ENCODE peak calls at places on chromosomes 13 and 19, in four cellular contexts. V is K562, L is HepG2, X is H1. M is an unnamed sample.

GRCh38 chr13:74920945-74921725 is 560.8 kb downstream of the TBC1D4 start:
- DNase-seq in V (peak; percentile 61), L (no peak), X (no peak), M (no peak)

GRCh38 chr13:78881054-78881453 is 222.1 kb upstream of the OBI1 start:
- DNase-seq in V (no peak), L (no peak), X (no peak), M (no peak)

GRCh38 chr19:54477650-54478049 is 4.6 kb upstream of the CDC42EP5 start:
- DNase-seq in V (peak; percentile 23), L (no peak), X (no peak), M (no peak)

GRCh38 chr19:15456871-15457700 is 7.3 kb downstream of the RASAL3 start:
- DNase-seq in V (peak; percentile 39), L (no peak), X (peak; percentile 74), M (no peak)

GRCh38 chr13:59203855-59204254 is 959.9 kb downstream of the DIAPH3 start:
- DNase-seq in V (no peak), L (no peak), X (no peak), M (no peak)

GRCh38 chr13:100484708-100485107 is 103.9 kb downstream of the GGACT start:
- DNase-seq in V (no peak), L (no peak), X (no peak), M (no peak)

GRCh38 chr19:18476507-18477041 is 38.6 kb upstream of the ISYNA1 start:
- DNase-seq in V (no peak), L (no peak), X (no peak), M (no peak)

GRCh38 chr19:56942749-56943148 is 102.2 kb upstream of the PEG3 start:
- DNase-seq in V (peak; percentile 2), L (no peak), X (no peak), M (no peak)

GRCh38 chr19:4051175-4052101 is 15.3 kb downstream of the ZBTB7A start:
- DNase-seq in V (no peak), L (peak; percentile 44), X (no peak), M (peak; percentile 39)

GRCh38 chr13:110444226-110444653 is 117.3 kb downstream of the RAB20 start:
- DNase-seq in V (peak; percentile 15), L (no peak), X (no peak), M (no peak)

GRCh38 chr19:39759457-39760184 is 19.0 kb upstream of the LEUTX start:
- DNase-seq in V (no peak), L (no peak), X (no peak), M (no peak)

GRCh38 chr19:51094696-51095279 is 12.1 kb upstream of the KLK14 start:
- DNase-seq in V (peak; percentile 56), L (peak; percentile 13), X (no peak), M (peak; percentile 62)

GRCh38 chr13:113350065-113350937 is 13.6 kb downstream of the GRTP1 start:
- DNase-seq in V (no peak), L (peak; percentile 20), X (no peak), M (peak; percentile 13)

GRCh38 chr13:78607409-78608253 is 4.3 kb upstream of the POU4F1 start:
- DNase-seq in V (no peak), L (no peak), X (no peak), M (no peak)

GRCh38 chr13:52949744-52950143 is 78.9 kb upstream of the OLFM4 start:
- DNase-seq in V (no peak), L (no peak), X (no peak), M (no peak)

GRCh38 chr13:30355405-30355741 is 48.0 kb upstream of the KATNAL1 start:
- DNase-seq in V (peak; percentile 54), L (peak; percentile 49), X (no peak), M (no peak)

GRCh38 chr19:51098366-51099069 is 9.7 kb downstream of the CTU1 start:
- DNase-seq in V (no peak), L (no peak), X (no peak), M (no peak)

GRCh38 chr19:35868172-35868822 is at the start of gene APLP1:
- DNase-seq in V (peak; percentile 83), L (peak; percentile 14), X (no peak), M (peak; percentile 68)

GRCh38 chr19:9406798-9407352 is 28.5 kb downstream of the ZNF266 start:
- DNase-seq in V (peak; percentile 78), L (no peak), X (peak; percentile 19), M (peak; percentile 76)

GRCh38 chr13:114161644-114162532 is 17.2 kb upstream of the CFAP97D2 start:
- DNase-seq in V (no peak), L (peak; percentile 63), X (no peak), M (no peak)

GRCh38 chr13:32883501-32883900 is 132.7 kb upstream of the KL start:
- DNase-seq in V (no peak), L (no peak), X (no peak), M (no peak)

GRCh38 chr13:30856004-30856790 is 49.9 kb upstream of the MEDAG start:
- DNase-seq in V (no peak), L (no peak), X (no peak), M (no peak)

GRCh38 chr13:42047561-42048322 is 706 bp upstream of the DGKH start:
- DNase-seq in V (peak; percentile 54), L (no peak), X (no peak), M (peak; percentile 40)

GRCh38 chr13:112767506-112768471 is 78.0 kb downstream of the ATP11A start:
- DNase-seq in V (no peak), L (no peak), X (no peak), M (no peak)

GRCh38 chr13:113741101-113741731 is 17.8 kb upstream of the TMEM255B start:
- DNase-seq in V (no peak), L (no peak), X (no peak), M (no peak)

GRCh38 chr13:50731400-50731799 is 112.1 kb downstream of the DLEU7 start:
- DNase-seq in V (no peak), L (no peak), X (no peak), M (no peak)

GRCh38 chr19:42254083-42254849 is 662 bp downstream of the ERF start:
- DNase-seq in V (peak; percentile 87), L (peak; percentile 76), X (no peak), M (peak; percentile 92)

GRCh38 chr13:66915596-66916185 is 314.4 kb downstream of the PCDH9 start:
- DNase-seq in V (no peak), L (no peak), X (no peak), M (peak; percentile 21)

GRCh38 chr19:3880471-3881271 is at the start of gene ATCAY:
- DNase-seq in V (no peak), L (no peak), X (no peak), M (no peak)

GRCh38 chr13:52695856-52696255 is 43.2 kb downstream of the SUGT1 start:
- DNase-seq in V (no peak), L (peak; percentile 20), X (no peak), M (no peak)

GRCh38 chr19:11091343-11092153 is 2.3 kb downstream of the LDLR start:
- DNase-seq in V (peak; percentile 77), L (peak; percentile 94), X (no peak), M (peak; percentile 50)

GRCh38 chr19:17357078-17357666 is 19.8 kb downstream of the GTPBP3 start:
- DNase-seq in V (no peak), L (no peak), X (no peak), M (no peak)

GRCh38 chr13:107497661-107498060 is 717.7 kb downstream of the LIG4 start:
- DNase-seq in V (no peak), L (no peak), X (no peak), M (no peak)

GRCh38 chr19:535017-535835 is 3.7 kb downstream of the CDC34 start:
- DNase-seq in V (no peak), L (no peak), X (no peak), M (no peak)

GRCh38 chr13:20945952-20946383 is 43.4 kb upstream of the XPO4 start:
- DNase-seq in V (no peak), L (no peak), X (peak; percentile 23), M (no peak)

GRCh38 chr13:114259974-114260373 is 21.4 kb upstream of the UPF3A start:
- DNase-seq in V (no peak), L (no peak), X (no peak), M (no peak)

GRCh38 chr13:100986571-100986970 is 312.0 kb upstream of the TMTC4 start:
- DNase-seq in V (no peak), L (no peak), X (no peak), M (no peak)

GRCh38 chr13:73109288-73109899 is 50.6 kb downstream of the KLF5 start:
- DNase-seq in V (no peak), L (no peak), X (no peak), M (no peak)

GRCh38 chr13:70016116-70016515 is 91.5 kb upstream of the ATXN8OS start:
- DNase-seq in V (no peak), L (no peak), X (no peak), M (no peak)
- TF ChIP-seq RNF2 in V (no peak), L (no peak), X (no peak), M (no peak)

DNA sequence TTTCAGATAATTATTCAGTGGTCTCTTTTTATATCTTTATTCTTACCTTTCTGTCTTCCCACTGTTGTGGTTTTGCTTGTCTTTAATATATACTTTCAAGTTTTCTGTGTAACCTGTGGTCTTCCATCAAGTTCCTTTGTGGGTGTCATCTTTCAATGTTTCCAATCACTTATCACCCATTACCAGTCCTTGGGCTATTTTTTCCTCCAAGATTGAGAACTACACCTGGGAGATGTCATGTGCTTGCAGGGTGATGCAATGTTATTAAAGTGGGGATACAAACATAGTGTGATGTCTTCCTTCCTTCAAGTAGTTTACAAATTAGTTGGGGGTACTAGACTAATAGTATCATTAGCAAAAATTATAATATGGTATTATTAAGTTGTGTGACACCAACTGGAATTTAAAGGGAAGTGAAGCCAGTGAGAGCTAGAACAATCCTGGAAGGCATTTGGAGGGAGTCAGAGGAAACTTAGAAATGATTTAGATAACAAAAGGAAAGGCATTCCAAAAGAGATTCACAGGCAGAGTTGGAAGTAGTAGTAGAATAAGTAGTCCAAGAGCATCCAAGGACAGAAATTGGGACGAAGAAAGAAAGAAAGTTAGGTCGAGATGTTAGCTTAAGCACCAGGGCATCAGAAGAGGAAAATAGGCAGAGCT is 3.4 kb downstream of the FNDC3A start:
- DNase-seq in V (peak; percentile 22), L (no peak), X (no peak), M (no peak)
- H3K4me1 ChIP-seq in V (peaks cover 4% of the 10 kb centered on the region), L (peaks cover 48% of the 10 kb centered on the region), X (no peaks in the 10 kb centered on the region), M (peaks cover 30% of the 10 kb centered on the region)

GRCh38 chr13:106449096-106449495 is 86.4 kb downstream of the EFNB2 start:
- DNase-seq in V (no peak), L (no peak), X (no peak), M (no peak)
- TF ChIP-seq RNF2 in V (no peak), L (no peak), X (no peak), M (no peak)

GRCh38 chr13:44307844-44308243 is 65.8 kb upstream of the SERP2 start:
- DNase-seq in V (no peak), L (no peak), X (no peak), M (no peak)

GRCh38 chr13:44307255-44307654 is 66.4 kb upstream of the SERP2 start:
- DNase-seq in V (no peak), L (no peak), X (no peak), M (peak; percentile 27)

GRCh38 chr13:44309771-44310767 is 63.6 kb upstream of the SERP2 start:
- DNase-seq in V (no peak), L (no peak), X (no peak), M (peak; percentile 67)

GRCh38 chr13:44306401-44307192 is 67.0 kb upstream of the SERP2 start:
- DNase-seq in V (no peak), L (no peak), X (no peak), M (peak; percentile 94)

GRCh38 chr13:44308352-44308751 is 65.3 kb upstream of the SERP2 start:
- DNase-seq in V (no peak), L (no peak), X (no peak), M (no peak)
- H3K4me1 ChIP-seq in V (no peaks in the 10 kb centered on the region), L (peaks cover 11% of the 10 kb centered on the region), X (peaks cover 14% of the 10 kb centered on the region), M (peaks cover 81% of the 10 kb centered on the region)

GRCh38 chr19:46926201-46927071 is 65.6 kb downstream of the ARHGAP35 start:
- DNase-seq in V (no peak), L (no peak), X (no peak), M (no peak)
- TF ChIP-seq RNF2 in V (no peak), L (no peak), X (no peak), M (no peak)

GRCh38 chr19:7645159-7645558 is 8.2 kb downstream of the STXBP2 start:
- DNase-seq in V (no peak), L (no peak), X (no peak), M (no peak)
- H3K4me1 ChIP-seq in V (no peaks in the 10 kb centered on the region), L (no peaks in the 10 kb centered on the region), X (no peaks in the 10 kb centered on the region), M (no peaks in the 10 kb centered on the region)